ENCODE peak calls at places on chromosomes 4 and X, in eight cellular contexts. One of them, this sample, is unnamed.

GRCh38 chr4:151486166-151486565 is 77.2 kb downstream of the FHIP1A start:
- DNase-seq in tibial nerve: no peak
- DNase-seq in heart left ventricle: no peak
- DNase-seq in fibroblast of pulmonary artery: peak; percentile 8
- DNase-seq in fibroblast of lung: peak; percentile 88
- DNase-seq in mesothelial cell of epicardium: no peak
- DNase-seq in Calu3: no peak
- DNase-seq in uterus: no peak
- DNase-seq in this sample: no peak

GRCh38 chr4:15651682-15652081 is 3.5 kb downstream of the FBXL5 start:
- DNase-seq in tibial nerve: no peak
- DNase-seq in heart left ventricle: no peak
- DNase-seq in fibroblast of pulmonary artery: no peak
- DNase-seq in fibroblast of lung: peak; percentile 19
- DNase-seq in mesothelial cell of epicardium: no peak
- DNase-seq in Calu3: no peak
- DNase-seq in uterus: no peak
- DNase-seq in this sample: no peak

GRCh38 chr4:158020175-158020574 is 152.7 kb downstream of the GASK1B start:
- DNase-seq in tibial nerve: no peak
- DNase-seq in heart left ventricle: no peak
- DNase-seq in fibroblast of pulmonary artery: peak; percentile 91
- DNase-seq in fibroblast of lung: peak; percentile 96
- DNase-seq in mesothelial cell of epicardium: no peak
- DNase-seq in Calu3: peak; percentile 11
- DNase-seq in uterus: no peak
- DNase-seq in this sample: no peak

GRCh38 chrX:154712781-154713391 is 38.0 kb downstream of the GAB3 start:
- DNase-seq in tibial nerve: no peak
- DNase-seq in heart left ventricle: no peak
- DNase-seq in fibroblast of pulmonary artery: peak; percentile 63
- DNase-seq in fibroblast of lung: peak; percentile 82
- DNase-seq in mesothelial cell of epicardium: no peak
- DNase-seq in Calu3: no peak
- DNase-seq in uterus: no peak
- DNase-seq in this sample: no peak

GRCh38 chrX:124497386-124497785 is 151.0 kb downstream of the SH2D1A start:
- DNase-seq in tibial nerve: no peak
- DNase-seq in heart left ventricle: no peak
- DNase-seq in fibroblast of pulmonary artery: no peak
- DNase-seq in fibroblast of lung: no peak
- DNase-seq in mesothelial cell of epicardium: no peak
- DNase-seq in Calu3: no peak
- DNase-seq in uterus: no peak
- DNase-seq in this sample: no peak

GRCh38 chr4:80125252-80126177 is 52.5 kb upstream of the ANTXR2 start:
- DNase-seq in tibial nerve: no peak
- DNase-seq in heart left ventricle: no peak
- DNase-seq in fibroblast of pulmonary artery: peak; percentile 55
- DNase-seq in fibroblast of lung: peak; percentile 32
- DNase-seq in mesothelial cell of epicardium: no peak
- DNase-seq in Calu3: peak; percentile 11
- DNase-seq in uterus: no peak
- DNase-seq in this sample: no peak

GRCh38 chr4:140645614-140646412 is 77.1 kb upstream of the UCP1 start:
- DNase-seq in tibial nerve: no peak
- DNase-seq in heart left ventricle: peak; percentile 65
- DNase-seq in fibroblast of pulmonary artery: no peak
- DNase-seq in fibroblast of lung: peak; percentile 26
- DNase-seq in mesothelial cell of epicardium: no peak
- DNase-seq in Calu3: no peak
- DNase-seq in uterus: no peak
- DNase-seq in this sample: no peak

GRCh38 chr4:6332042-6332668 is 62.5 kb downstream of the WFS1 start:
- DNase-seq in tibial nerve: no peak
- DNase-seq in heart left ventricle: no peak
- DNase-seq in fibroblast of pulmonary artery: peak; percentile 37
- DNase-seq in fibroblast of lung: no peak
- DNase-seq in mesothelial cell of epicardium: no peak
- DNase-seq in Calu3: peak; percentile 59
- DNase-seq in uterus: no peak
- DNase-seq in this sample: peak; percentile 81

GRCh38 chr4:186486172-186486571 is 69.2 kb downstream of the MTNR1A start:
- DNase-seq in tibial nerve: no peak
- DNase-seq in heart left ventricle: no peak
- DNase-seq in fibroblast of pulmonary artery: no peak
- DNase-seq in fibroblast of lung: peak; percentile 56
- DNase-seq in mesothelial cell of epicardium: no peak
- DNase-seq in Calu3: no peak
- DNase-seq in uterus: no peak
- DNase-seq in this sample: no peak

GRCh38 chrX:155874571-155875244 is 6.4 kb upstream of the VAMP7 start:
- DNase-seq in tibial nerve: no peak
- DNase-seq in heart left ventricle: no peak
- DNase-seq in fibroblast of pulmonary artery: no peak
- DNase-seq in fibroblast of lung: no peak
- DNase-seq in mesothelial cell of epicardium: no peak
- DNase-seq in Calu3: no peak
- DNase-seq in uterus: no peak
- DNase-seq in this sample: no peak

GRCh38 chrX:149541521-149542047 is 772 bp downstream of the EOLA1 start:
- DNase-seq in tibial nerve: no peak
- DNase-seq in heart left ventricle: no peak
- DNase-seq in fibroblast of pulmonary artery: no peak
- DNase-seq in fibroblast of lung: no peak
- DNase-seq in mesothelial cell of epicardium: no peak
- DNase-seq in Calu3: no peak
- DNase-seq in uterus: no peak
- DNase-seq in this sample: peak; percentile 19

GRCh38 chr4:21327976-21328700 is 620.4 kb downstream of the KCNIP4 start:
- DNase-seq in tibial nerve: no peak
- DNase-seq in heart left ventricle: no peak
- DNase-seq in fibroblast of pulmonary artery: no peak
- DNase-seq in fibroblast of lung: no peak
- DNase-seq in mesothelial cell of epicardium: no peak
- DNase-seq in Calu3: no peak
- DNase-seq in uterus: no peak
- DNase-seq in this sample: no peak

GRCh38 chr4:95532305-95532704 is 16.5 kb downstream of the UNC5C start:
- DNase-seq in tibial nerve: no peak
- DNase-seq in heart left ventricle: no peak
- DNase-seq in fibroblast of pulmonary artery: no peak
- DNase-seq in fibroblast of lung: no peak
- DNase-seq in mesothelial cell of epicardium: no peak
- DNase-seq in Calu3: no peak
- DNase-seq in uterus: no peak
- DNase-seq in this sample: no peak

GRCh38 chr4:119041951-119042560 is 93.6 kb upstream of the MYOZ2 start:
- DNase-seq in tibial nerve: no peak
- DNase-seq in heart left ventricle: no peak
- DNase-seq in fibroblast of pulmonary artery: peak; percentile 88
- DNase-seq in fibroblast of lung: peak; percentile 66
- DNase-seq in mesothelial cell of epicardium: no peak
- DNase-seq in Calu3: peak; percentile 47
- DNase-seq in uterus: peak; percentile 47
- DNase-seq in this sample: peak; percentile 33

GRCh38 chr4:2084316-2084715 is 25.2 kb downstream of the NAT8L start:
- DNase-seq in tibial nerve: no peak
- DNase-seq in heart left ventricle: no peak
- DNase-seq in fibroblast of pulmonary artery: no peak
- DNase-seq in fibroblast of lung: no peak
- DNase-seq in mesothelial cell of epicardium: peak; percentile 29
- DNase-seq in Calu3: no peak
- DNase-seq in uterus: no peak
- DNase-seq in this sample: no peak

GRCh38 chr4:184568770-184569169 is 80.5 kb downstream of the CASP3 start:
- DNase-seq in tibial nerve: no peak
- DNase-seq in heart left ventricle: no peak
- DNase-seq in fibroblast of pulmonary artery: peak; percentile 48
- DNase-seq in fibroblast of lung: no peak
- DNase-seq in mesothelial cell of epicardium: no peak
- DNase-seq in Calu3: no peak
- DNase-seq in uterus: no peak
- DNase-seq in this sample: no peak

GRCh38 chr4:112448211-112448745 is 67.7 kb downstream of the NEUROG2 start:
- DNase-seq in tibial nerve: no peak
- DNase-seq in heart left ventricle: no peak
- DNase-seq in fibroblast of pulmonary artery: no peak
- DNase-seq in fibroblast of lung: no peak
- DNase-seq in mesothelial cell of epicardium: no peak
- DNase-seq in Calu3: no peak
- DNase-seq in uterus: no peak
- DNase-seq in this sample: no peak

GRCh38 chr4:186606593-186606992 is 51.2 kb upstream of the MTNR1A start:
- DNase-seq in tibial nerve: no peak
- DNase-seq in heart left ventricle: no peak
- DNase-seq in fibroblast of pulmonary artery: peak; percentile 66
- DNase-seq in fibroblast of lung: peak; percentile 66
- DNase-seq in mesothelial cell of epicardium: no peak
- DNase-seq in Calu3: no peak
- DNase-seq in uterus: no peak
- DNase-seq in this sample: no peak

GRCh38 chrX:46298821-46299220 is 246.4 kb downstream of the ZNF674 start:
- DNase-seq in tibial nerve: no peak
- DNase-seq in heart left ventricle: no peak
- DNase-seq in fibroblast of pulmonary artery: no peak
- DNase-seq in fibroblast of lung: peak; percentile 79
- DNase-seq in mesothelial cell of epicardium: no peak
- DNase-seq in Calu3: no peak
- DNase-seq in uterus: no peak
- DNase-seq in this sample: no peak

GRCh38 chrX:46294234-46294633 is 251.0 kb downstream of the ZNF674 start:
- DNase-seq in tibial nerve: no peak
- DNase-seq in heart left ventricle: no peak
- DNase-seq in fibroblast of pulmonary artery: no peak
- DNase-seq in fibroblast of lung: peak; percentile 82
- DNase-seq in mesothelial cell of epicardium: no peak
- DNase-seq in Calu3: no peak
- DNase-seq in uterus: no peak
- DNase-seq in this sample: no peak

GRCh38 chrX:46301903-46302302 is 243.3 kb downstream of the ZNF674 start:
- DNase-seq in tibial nerve: no peak
- DNase-seq in heart left ventricle: no peak
- DNase-seq in fibroblast of pulmonary artery: no peak
- DNase-seq in fibroblast of lung: no peak
- DNase-seq in mesothelial cell of epicardium: no peak
- DNase-seq in Calu3: no peak
- DNase-seq in uterus: no peak
- DNase-seq in this sample: no peak

GRCh38 chrX:46295963-46296362 is 249.3 kb downstream of the ZNF674 start:
- DNase-seq in tibial nerve: no peak
- DNase-seq in heart left ventricle: no peak
- DNase-seq in fibroblast of pulmonary artery: no peak
- DNase-seq in fibroblast of lung: no peak
- DNase-seq in mesothelial cell of epicardium: no peak
- DNase-seq in Calu3: no peak
- DNase-seq in uterus: no peak
- DNase-seq in this sample: no peak
- TF ChIP-seq CTCF in tibial nerve: no peak
- TF ChIP-seq CTCF in heart left ventricle: no peak
- TF ChIP-seq CTCF in fibroblast of pulmonary artery: no peak
- TF ChIP-seq CTCF in fibroblast of lung: no peak
- TF ChIP-seq CTCF in mesothelial cell of epicardium: no peak
- TF ChIP-seq CTCF in Calu3: no peak
- TF ChIP-seq CTCF in uterus: no peak
- TF ChIP-seq CTCF in this sample: no peak

GRCh38 chr4:98631506-98631905 is 26.9 kb downstream of the TSPAN5 start:
- DNase-seq in tibial nerve: no peak
- DNase-seq in heart left ventricle: no peak
- DNase-seq in fibroblast of pulmonary artery: no peak
- DNase-seq in fibroblast of lung: no peak
- DNase-seq in mesothelial cell of epicardium: no peak
- DNase-seq in Calu3: no peak
- DNase-seq in uterus: no peak
- DNase-seq in this sample: no peak
- TF ChIP-seq CTCF in tibial nerve: no peak
- TF ChIP-seq CTCF in heart left ventricle: no peak
- TF ChIP-seq CTCF in fibroblast of pulmonary artery: no peak
- TF ChIP-seq CTCF in fibroblast of lung: no peak
- TF ChIP-seq CTCF in mesothelial cell of epicardium: no peak
- TF ChIP-seq CTCF in Calu3: no peak
- TF ChIP-seq CTCF in uterus: no peak
- TF ChIP-seq CTCF in this sample: no peak

DNA sequence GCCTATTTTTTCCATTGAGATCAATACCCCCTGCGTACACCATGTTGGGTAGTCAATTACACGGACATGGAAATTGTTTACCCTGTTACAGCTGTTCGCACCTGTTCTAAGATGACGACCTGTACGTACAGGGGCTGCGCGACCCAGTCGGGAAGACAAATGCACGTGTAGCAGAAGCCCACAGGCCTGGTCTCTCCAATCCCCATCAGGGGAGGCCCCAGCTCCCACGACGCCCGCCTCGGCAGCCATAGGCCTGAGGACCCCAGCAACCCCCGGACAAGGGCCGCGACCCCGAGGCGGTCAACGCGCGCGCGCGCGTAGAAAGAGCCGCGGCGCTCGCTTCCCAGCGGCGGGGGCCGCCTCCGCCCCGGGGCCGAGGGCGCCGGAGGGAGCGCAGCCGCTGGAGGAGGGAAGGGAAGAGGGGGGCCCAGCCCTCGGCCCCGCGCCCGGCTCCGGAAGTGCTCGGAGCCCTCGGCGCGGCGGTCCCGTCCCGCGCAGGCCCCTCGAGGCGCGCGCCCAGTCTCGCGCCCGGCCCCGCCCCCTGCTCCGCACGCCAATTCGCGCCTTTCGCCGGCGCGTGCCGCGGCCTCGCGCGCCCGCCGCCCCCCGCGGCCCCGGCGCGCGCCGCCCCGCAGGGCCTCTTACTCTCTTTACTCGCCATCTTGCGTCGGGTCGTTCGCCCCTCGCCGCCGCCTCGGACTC is 618 bp downstream of the RBBP7 start:
- DNase-seq in tibial nerve: no peak
- DNase-seq in heart left ventricle: peak; percentile 23
- DNase-seq in fibroblast of pulmonary artery: peak; percentile 18
- DNase-seq in fibroblast of lung: no peak
- DNase-seq in mesothelial cell of epicardium: peak; percentile 73
- DNase-seq in Calu3: peak; percentile 67
- DNase-seq in uterus: no peak
- DNase-seq in this sample: peak; percentile 54
- TF ChIP-seq CTCF in tibial nerve: no peak
- TF ChIP-seq CTCF in heart left ventricle: no peak
- TF ChIP-seq CTCF in fibroblast of pulmonary artery: no peak
- TF ChIP-seq CTCF in fibroblast of lung: no peak
- TF ChIP-seq CTCF in mesothelial cell of epicardium: no peak
- TF ChIP-seq CTCF in Calu3: no peak
- TF ChIP-seq CTCF in uterus: no peak
- TF ChIP-seq CTCF in this sample: no peak

DNA sequence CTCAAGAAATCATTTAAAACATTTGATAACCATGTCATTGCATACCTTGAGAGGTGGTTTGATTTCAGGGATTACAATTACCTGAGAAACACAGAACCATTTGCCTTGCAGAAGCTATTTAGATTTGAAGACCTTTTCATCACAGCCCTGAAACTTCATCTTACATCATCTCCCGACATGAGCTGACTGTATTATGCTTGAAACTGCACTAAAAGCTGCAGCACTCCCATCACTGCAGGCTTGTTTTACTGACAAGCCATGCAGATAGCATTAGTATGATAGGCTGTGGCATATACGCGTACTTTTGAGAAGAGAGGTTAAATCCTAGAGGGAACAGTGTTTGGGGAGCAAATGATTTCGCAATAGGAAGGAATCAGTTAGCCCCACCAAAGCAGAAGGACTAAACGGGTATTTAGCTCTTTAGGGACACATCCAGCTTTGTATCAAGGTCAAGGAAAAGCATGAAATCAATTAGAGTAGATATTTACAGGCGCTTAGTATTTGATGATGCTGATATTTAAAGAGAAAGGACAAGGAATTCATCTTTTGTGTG is 133.2 kb upstream of the DIAPH2 start:
- DNase-seq in tibial nerve: no peak
- DNase-seq in heart left ventricle: no peak
- DNase-seq in fibroblast of pulmonary artery: no peak
- DNase-seq in fibroblast of lung: no peak
- DNase-seq in mesothelial cell of epicardium: no peak
- DNase-seq in Calu3: no peak
- DNase-seq in uterus: no peak
- DNase-seq in this sample: no peak
- TF ChIP-seq CTCF in tibial nerve: no peak
- TF ChIP-seq CTCF in heart left ventricle: no peak
- TF ChIP-seq CTCF in fibroblast of pulmonary artery: no peak
- TF ChIP-seq CTCF in fibroblast of lung: no peak
- TF ChIP-seq CTCF in mesothelial cell of epicardium: no peak
- TF ChIP-seq CTCF in Calu3: no peak
- TF ChIP-seq CTCF in uterus: no peak
- TF ChIP-seq CTCF in this sample: no peak

This sample was measured in glutamatergic neuron.